ENCODE peak calls at places on chromosomes 7 and 10, in seven cellular contexts. One of them, this sample, is unnamed.

GRCh38 chr7:132333301-132333700 is 243.0 kb downstream of the PLXNA4 start:
- DNase-seq in activated CD4-positive, alpha-beta T cell treated with anti-CD3 and anti-CD28 coated beads, Interleukin-2, amount 50 U/mL, for 1 hour: no peak
- DNase-seq in fibroblast of pulmonary artery: no peak
- DNase-seq in K562: no peak
- DNase-seq in activated naive CD8-positive, alpha-beta T cell treated with anti-CD3 and anti-CD28 coated beads for 36 hours: no peak
- DNase-seq in GM03348: no peak
- DNase-seq in frontal cortex: no peak
- DNase-seq in this sample: no peak

GRCh38 chr7:497346-497745 is 22.3 kb downstream of the PDGFA start:
- DNase-seq in activated CD4-positive, alpha-beta T cell treated with anti-CD3 and anti-CD28 coated beads, Interleukin-2, amount 50 U/mL, for 1 hour: no peak
- DNase-seq in fibroblast of pulmonary artery: no peak
- DNase-seq in K562: no peak
- DNase-seq in activated naive CD8-positive, alpha-beta T cell treated with anti-CD3 and anti-CD28 coated beads for 36 hours: no peak
- DNase-seq in GM03348: no peak
- DNase-seq in frontal cortex: no peak
- DNase-seq in this sample: no peak

GRCh38 chr10:96043895-96044580 is 655 bp downstream of the CCNJ start:
- DNase-seq in activated CD4-positive, alpha-beta T cell treated with anti-CD3 and anti-CD28 coated beads, Interleukin-2, amount 50 U/mL, for 1 hour: peak; percentile 30
- DNase-seq in fibroblast of pulmonary artery: peak; percentile 32
- DNase-seq in K562: peak; percentile 62
- DNase-seq in activated naive CD8-positive, alpha-beta T cell treated with anti-CD3 and anti-CD28 coated beads for 36 hours: peak; percentile 59
- DNase-seq in GM03348: peak; percentile 73
- DNase-seq in frontal cortex: peak; percentile 68
- DNase-seq in this sample: peak; percentile 34

GRCh38 chr10:1029838-1030237 is 4.2 kb upstream of the IDI2 start:
- DNase-seq in activated CD4-positive, alpha-beta T cell treated with anti-CD3 and anti-CD28 coated beads, Interleukin-2, amount 50 U/mL, for 1 hour: no peak
- DNase-seq in fibroblast of pulmonary artery: no peak
- DNase-seq in K562: no peak
- DNase-seq in activated naive CD8-positive, alpha-beta T cell treated with anti-CD3 and anti-CD28 coated beads for 36 hours: no peak
- DNase-seq in GM03348: no peak
- DNase-seq in frontal cortex: no peak
- DNase-seq in this sample: no peak

GRCh38 chr7:106482091-106482490 is 178.9 kb downstream of the CCDC71L start:
- DNase-seq in activated CD4-positive, alpha-beta T cell treated with anti-CD3 and anti-CD28 coated beads, Interleukin-2, amount 50 U/mL, for 1 hour: no peak
- DNase-seq in fibroblast of pulmonary artery: no peak
- DNase-seq in K562: no peak
- DNase-seq in activated naive CD8-positive, alpha-beta T cell treated with anti-CD3 and anti-CD28 coated beads for 36 hours: no peak
- DNase-seq in GM03348: no peak
- DNase-seq in frontal cortex: no peak
- DNase-seq in this sample: no peak

GRCh38 chr7:64889686-64890162 is 13.3 kb upstream of the ZNF273 start:
- DNase-seq in activated CD4-positive, alpha-beta T cell treated with anti-CD3 and anti-CD28 coated beads, Interleukin-2, amount 50 U/mL, for 1 hour: no peak
- DNase-seq in fibroblast of pulmonary artery: no peak
- DNase-seq in K562: no peak
- DNase-seq in activated naive CD8-positive, alpha-beta T cell treated with anti-CD3 and anti-CD28 coated beads for 36 hours: no peak
- DNase-seq in GM03348: no peak
- DNase-seq in frontal cortex: peak; percentile 9
- DNase-seq in this sample: no peak

GRCh38 chr10:77554996-77555397 is 82.6 kb downstream of the KCNMA1 start:
- DNase-seq in activated CD4-positive, alpha-beta T cell treated with anti-CD3 and anti-CD28 coated beads, Interleukin-2, amount 50 U/mL, for 1 hour: no peak
- DNase-seq in fibroblast of pulmonary artery: no peak
- DNase-seq in K562: no peak
- DNase-seq in activated naive CD8-positive, alpha-beta T cell treated with anti-CD3 and anti-CD28 coated beads for 36 hours: peak; percentile 3
- DNase-seq in GM03348: no peak
- DNase-seq in frontal cortex: no peak
- DNase-seq in this sample: no peak

GRCh38 chr10:1544929-1545328 is 192.4 kb downstream of the ADARB2 start:
- DNase-seq in activated CD4-positive, alpha-beta T cell treated with anti-CD3 and anti-CD28 coated beads, Interleukin-2, amount 50 U/mL, for 1 hour: no peak
- DNase-seq in fibroblast of pulmonary artery: no peak
- DNase-seq in K562: no peak
- DNase-seq in activated naive CD8-positive, alpha-beta T cell treated with anti-CD3 and anti-CD28 coated beads for 36 hours: no peak
- DNase-seq in GM03348: no peak
- DNase-seq in frontal cortex: no peak
- DNase-seq in this sample: no peak

GRCh38 chr7:33632840-33633239 is 272.5 kb upstream of the BMPER start:
- DNase-seq in activated CD4-positive, alpha-beta T cell treated with anti-CD3 and anti-CD28 coated beads, Interleukin-2, amount 50 U/mL, for 1 hour: no peak
- DNase-seq in fibroblast of pulmonary artery: no peak
- DNase-seq in K562: no peak
- DNase-seq in activated naive CD8-positive, alpha-beta T cell treated with anti-CD3 and anti-CD28 coated beads for 36 hours: no peak
- DNase-seq in GM03348: no peak
- DNase-seq in frontal cortex: no peak
- DNase-seq in this sample: no peak

GRCh38 chr7:50406935-50407334 is 43.2 kb downstream of the FIGNL1 start:
- DNase-seq in activated CD4-positive, alpha-beta T cell treated with anti-CD3 and anti-CD28 coated beads, Interleukin-2, amount 50 U/mL, for 1 hour: no peak
- DNase-seq in fibroblast of pulmonary artery: no peak
- DNase-seq in K562: no peak
- DNase-seq in activated naive CD8-positive, alpha-beta T cell treated with anti-CD3 and anti-CD28 coated beads for 36 hours: no peak
- DNase-seq in GM03348: no peak
- DNase-seq in frontal cortex: no peak
- DNase-seq in this sample: no peak

GRCh38 chr10:58280982-58281752 is 12.2 kb downstream of the CISD1 start:
- DNase-seq in activated CD4-positive, alpha-beta T cell treated with anti-CD3 and anti-CD28 coated beads, Interleukin-2, amount 50 U/mL, for 1 hour: no peak
- DNase-seq in fibroblast of pulmonary artery: peak; percentile 7
- DNase-seq in K562: no peak
- DNase-seq in activated naive CD8-positive, alpha-beta T cell treated with anti-CD3 and anti-CD28 coated beads for 36 hours: no peak
- DNase-seq in GM03348: peak; percentile 26
- DNase-seq in frontal cortex: no peak
- DNase-seq in this sample: no peak

GRCh38 chr10:84493951-84494848 is 165.8 kb downstream of the CCSER2 start:
- DNase-seq in activated CD4-positive, alpha-beta T cell treated with anti-CD3 and anti-CD28 coated beads, Interleukin-2, amount 50 U/mL, for 1 hour: no peak
- DNase-seq in fibroblast of pulmonary artery: peak; percentile 59
- DNase-seq in K562: no peak
- DNase-seq in activated naive CD8-positive, alpha-beta T cell treated with anti-CD3 and anti-CD28 coated beads for 36 hours: no peak
- DNase-seq in GM03348: peak; percentile 12
- DNase-seq in frontal cortex: no peak
- DNase-seq in this sample: no peak

GRCh38 chr7:34042406-34042805 is 137.1 kb downstream of the BMPER start:
- DNase-seq in activated CD4-positive, alpha-beta T cell treated with anti-CD3 and anti-CD28 coated beads, Interleukin-2, amount 50 U/mL, for 1 hour: no peak
- DNase-seq in fibroblast of pulmonary artery: no peak
- DNase-seq in K562: no peak
- DNase-seq in activated naive CD8-positive, alpha-beta T cell treated with anti-CD3 and anti-CD28 coated beads for 36 hours: no peak
- DNase-seq in GM03348: peak; percentile 58
- DNase-seq in frontal cortex: no peak
- DNase-seq in this sample: no peak

GRCh38 chr10:47159361-47160228 is 140.4 kb upstream of the GDF10 start:
- DNase-seq in activated CD4-positive, alpha-beta T cell treated with anti-CD3 and anti-CD28 coated beads, Interleukin-2, amount 50 U/mL, for 1 hour: no peak
- DNase-seq in fibroblast of pulmonary artery: no peak
- DNase-seq in K562: no peak
- DNase-seq in activated naive CD8-positive, alpha-beta T cell treated with anti-CD3 and anti-CD28 coated beads for 36 hours: no peak
- DNase-seq in GM03348: no peak
- DNase-seq in frontal cortex: no peak
- DNase-seq in this sample: no peak

GRCh38 chr7:1727079-1727478 is 57.0 kb downstream of the ELFN1 start:
- DNase-seq in activated CD4-positive, alpha-beta T cell treated with anti-CD3 and anti-CD28 coated beads, Interleukin-2, amount 50 U/mL, for 1 hour: no peak
- DNase-seq in fibroblast of pulmonary artery: no peak
- DNase-seq in K562: no peak
- DNase-seq in activated naive CD8-positive, alpha-beta T cell treated with anti-CD3 and anti-CD28 coated beads for 36 hours: no peak
- DNase-seq in GM03348: no peak
- DNase-seq in frontal cortex: no peak
- DNase-seq in this sample: no peak

GRCh38 chr7:152761116-152761748 is 1.7 kb downstream of the ACTR3B start:
- DNase-seq in activated CD4-positive, alpha-beta T cell treated with anti-CD3 and anti-CD28 coated beads, Interleukin-2, amount 50 U/mL, for 1 hour: no peak
- DNase-seq in fibroblast of pulmonary artery: no peak
- DNase-seq in K562: peak; percentile 13
- DNase-seq in activated naive CD8-positive, alpha-beta T cell treated with anti-CD3 and anti-CD28 coated beads for 36 hours: no peak
- DNase-seq in GM03348: no peak
- DNase-seq in frontal cortex: no peak
- DNase-seq in this sample: no peak

GRCh38 chr10:1392127-1392526 is 335.9 kb downstream of the WDR37 start:
- DNase-seq in activated CD4-positive, alpha-beta T cell treated with anti-CD3 and anti-CD28 coated beads, Interleukin-2, amount 50 U/mL, for 1 hour: no peak
- DNase-seq in fibroblast of pulmonary artery: no peak
- DNase-seq in K562: no peak
- DNase-seq in activated naive CD8-positive, alpha-beta T cell treated with anti-CD3 and anti-CD28 coated beads for 36 hours: no peak
- DNase-seq in GM03348: no peak
- DNase-seq in frontal cortex: no peak
- DNase-seq in this sample: no peak

GRCh38 chr10:91653214-91653875 is 20.5 kb upstream of the PPP1R3C start:
- DNase-seq in activated CD4-positive, alpha-beta T cell treated with anti-CD3 and anti-CD28 coated beads, Interleukin-2, amount 50 U/mL, for 1 hour: no peak
- DNase-seq in fibroblast of pulmonary artery: peak; percentile 86
- DNase-seq in K562: no peak
- DNase-seq in activated naive CD8-positive, alpha-beta T cell treated with anti-CD3 and anti-CD28 coated beads for 36 hours: no peak
- DNase-seq in GM03348: peak; percentile 9
- DNase-seq in frontal cortex: no peak
- DNase-seq in this sample: peak; percentile 29

This sample was measured in fibroblast of gingiva.